ENCODE peak calls at places on chromosome 16, in ten cellular contexts. V, S, E, P, K, J, X, M, L and W are unnamed samples.

GRCh38 chr16:73025111-73025505 is 22.8 kb downstream of the ZFHX3 start:
- DNase-seq in E (no peak), K (no peak), P (peak), J (peak), M (peak), V (no peak), S (no peak), L (no peak), X (no peak), W (no peak)

GRCh38 chr16:582614-583331 is 7.1 kb upstream of the RAB40C start:
- DNase-seq in K (no peak), S (no peak), E (no peak), J (peak), V (no peak), M (no peak), L (no peak), X (no peak), P (no peak), W (no peak)

GRCh38 chr16:977096-977701 is 4.4 kb upstream of the SOX8 start:
- DNase-seq in J (no peak), K (no peak), L (no peak), X (no peak), E (peak), V (peak), M (no peak), S (no peak), P (no peak), W (no peak)

GRCh38 chr16:85978291-85978775 is 79.4 kb downstream of the IRF8 start:
- DNase-seq in P (no peak), M (no peak), S (no peak), L (no peak), K (no peak), X (no peak), E (no peak), V (no peak), J (no peak), W (no peak)

GRCh38 chr16:28108590-28109247 is 45.2 kb upstream of the GSG1L start:
- DNase-seq in L (no peak), J (no peak), X (no peak), K (no peak), P (no peak), V (no peak), M (no peak), S (no peak), E (no peak), W (no peak)

GRCh38 chr16:46731691-46732555 is 16.2 kb downstream of the MYLK3 start:
- DNase-seq in J (no peak), L (no peak), V (no peak), M (peak), K (no peak), X (no peak), E (no peak), S (no peak), P (peak), W (no peak)

GRCh38 chr16:24993722-24994686 is 21.2 kb downstream of the ARHGAP17 start:
- DNase-seq in L (peak), K (no peak), S (no peak), V (no peak), P (no peak), M (no peak), J (no peak), E (no peak), X (peak), W (no peak)

GRCh38 chr16:85334718-85335583 is 222.7 kb upstream of the CIBAR2 start:
- DNase-seq in X (peak), M (no peak), L (no peak), S (peak), E (no peak), P (no peak), K (no peak), J (peak), V (no peak), W (no peak)

GRCh38 chr16:29023279-29024278 is 38.7 kb downstream of the LAT start:
- DNase-seq in M (no peak), K (no peak), E (no peak), J (no peak), S (no peak), L (peak), V (no peak), X (peak), P (no peak), W (no peak)

GRCh38 chr16:910181-910580 is 60.6 kb downstream of the LMF1 start:
- DNase-seq in K (no peak), V (no peak), E (no peak), M (no peak), L (no peak), P (no peak), X (no peak), S (no peak), J (no peak), W (no peak)

GRCh38 chr16:63461248-63461841 is 1425.1 kb upstream of the CDH8 start:
- DNase-seq in M (no peak), K (no peak), J (peak), P (no peak), X (peak), V (no peak), E (no peak), L (peak), S (peak), W (peak)

GRCh38 chr16:19716183-19716582 is 1.8 kb downstream of the KNOP1 start:
- DNase-seq in X (peak), P (no peak), L (no peak), K (no peak), M (no peak), V (no peak), J (no peak), E (no peak), S (no peak), W (no peak)

GRCh38 chr16:85151603-85152413 is 39.5 kb upstream of the CIBAR2 start:
- DNase-seq in M (peak), K (no peak), S (no peak), X (peak), J (no peak), E (peak), V (peak), P (peak), L (peak), W (no peak)

GRCh38 chr16:66389256-66390175 is 23.0 kb downstream of the CDH5 start:
- DNase-seq in P (no peak), J (peak), M (no peak), E (no peak), K (no peak), X (no peak), S (no peak), V (no peak), L (no peak), W (no peak)

GRCh38 chr16:86778978-86779377 is 200.6 kb downstream of the FOXL1 start:
- DNase-seq in K (no peak), M (no peak), E (no peak), V (no peak), J (no peak), L (no peak), X (no peak), P (no peak), S (no peak), W (no peak)

GRCh38 chr16:24701521-24701951 is 27.9 kb upstream of the TNRC6A start:
- DNase-seq in P (no peak), K (no peak), M (no peak), E (no peak), L (no peak), J (no peak), X (peak), V (no peak), S (no peak), W (no peak)

GRCh38 chr16:49881890-49882289 is 26.0 kb upstream of the ZNF423 start:
- DNase-seq in M (no peak), V (no peak), E (no peak), K (no peak), X (no peak), L (no peak), S (no peak), J (no peak), P (no peak), W (no peak)

GRCh38 chr16:19008770-19009169 is 25.0 kb downstream of the TMC7 start:
- DNase-seq in M (no peak), L (no peak), S (no peak), K (no peak), X (no peak), V (no peak), E (no peak), J (no peak), P (no peak), W (no peak)

GRCh38 chr16:29806641-29807425 is 504 bp downstream of the MAZ start:
- DNase-seq in X (peak), S (peak), J (peak), M (peak), E (no peak), V (no peak), L (no peak), K (no peak), P (peak), W (peak)

GRCh38 chr16:2719328-2720062 is 529 bp downstream of the PRSS27 start:
- DNase-seq in M (no peak), K (peak), X (peak), L (no peak), E (no peak), J (no peak), P (peak), V (no peak), S (no peak), W (peak)

GRCh38 chr16:83727018-83727417 is 80.8 kb upstream of the HSBP1 start:
- DNase-seq in S (no peak), J (no peak), X (no peak), V (no peak), E (no peak), L (peak), K (no peak), M (no peak), P (no peak), W (no peak)

GRCh38 chr16:59385953-59386352 is 651.8 kb upstream of the GOT2 start:
- DNase-seq in V (no peak), S (no peak), J (no peak), K (no peak), P (no peak), X (peak), E (no peak), M (no peak), L (peak), W (no peak)

GRCh38 chr16:84308120-84308519 is 13.4 kb downstream of the WFDC1 start:
- DNase-seq in P (peak), E (no peak), K (no peak), S (peak), L (no peak), M (peak), X (peak), V (no peak), J (peak), W (peak)

GRCh38 chr16:89096768-89097527 is 3.3 kb downstream of the ACSF3 start:
- DNase-seq in P (no peak), K (no peak), L (no peak), J (no peak), V (no peak), E (no peak), S (no peak), X (no peak), M (no peak), W (no peak)

GRCh38 chr16:5938607-5939006 is 841.0 kb upstream of the EEF2KMT start:
- DNase-seq in L (no peak), V (no peak), S (no peak), M (no peak), X (no peak), J (no peak), E (no peak), K (no peak), P (no peak), W (no peak)

GRCh38 chr16:87576191-87576590 is 26.1 kb upstream of the JPH3 start:
- DNase-seq in K (no peak), E (no peak), V (no peak), X (no peak), M (no peak), J (peak), P (no peak), L (no peak), S (no peak), W (no peak)

GRCh38 chr16:23132921-23133532 is 16.2 kb downstream of the USP31 start:
- DNase-seq in J (no peak), M (peak), K (no peak), S (no peak), P (peak), L (no peak), E (no peak), X (no peak), V (no peak), W (no peak)

GRCh38 chr16:55494994-55495421 is 13.9 kb upstream of the LPCAT2 start:
- DNase-seq in X (peak), P (no peak), E (no peak), S (peak), L (peak), M (peak), K (peak), V (no peak), J (peak), W (peak)

GRCh38 chr16:70433456-70434103 is 5.3 kb downstream of the ST3GAL2 start:
- DNase-seq in K (peak), S (no peak), X (peak), P (peak), J (no peak), M (peak), V (no peak), L (peak), E (no peak), W (no peak)

GRCh38 chr16:28181557-28181914 is 30.2 kb downstream of the XPO6 start:
- DNase-seq in J (peak), P (no peak), V (no peak), K (peak), S (no peak), L (peak), X (peak), E (no peak), M (peak), W (no peak)

GRCh38 chr16:2912330-2913199 is 834 bp downstream of the FLYWCH1 start:
- DNase-seq in M (peak), V (no peak), S (peak), E (no peak), P (no peak), J (peak), X (peak), K (no peak), L (peak), W (no peak)

GRCh38 chr16:23435500-23435899 is 17.5 kb downstream of the COG7 start:
- DNase-seq in J (peak), K (peak), S (peak), E (peak), X (peak), V (peak), L (peak), M (peak), P (peak), W (peak)

GRCh38 chr16:49121636-49122035 is 160.0 kb downstream of the CBLN1 start:
- DNase-seq in K (no peak), V (no peak), P (no peak), M (no peak), J (no peak), X (no peak), E (no peak), S (no peak), L (no peak), W (no peak)

GRCh38 chr16:57981636-57982035 is 10.7 kb upstream of the CNGB1 start:
- DNase-seq in P (no peak), V (no peak), S (no peak), K (no peak), E (no peak), X (no peak), M (no peak), L (no peak), J (no peak), W (no peak)

GRCh38 chr16:57982345-57982744 is 11.4 kb upstream of the CNGB1 start:
- DNase-seq in X (no peak), P (no peak), K (no peak), M (no peak), J (no peak), V (no peak), E (no peak), L (no peak), S (no peak), W (no peak)

GRCh38 chr16:57979006-57979585 is 8.2 kb upstream of the CNGB1 start:
- DNase-seq in J (no peak), E (no peak), S (no peak), X (no peak), P (no peak), V (no peak), L (no peak), M (no peak), K (no peak), W (peak)

GRCh38 chr16:57976331-57976796 is 5.4 kb upstream of the CNGB1 start:
- DNase-seq in X (no peak), P (no peak), E (peak), L (no peak), K (no peak), M (no peak), J (no peak), S (no peak), V (no peak), W (no peak)

GRCh38 chr16:57977418-57978069 is 6.6 kb upstream of the CNGB1 start:
- DNase-seq in J (no peak), M (no peak), K (no peak), V (no peak), P (no peak), L (no peak), X (no peak), S (no peak), E (no peak), W (peak)
- TF ChIP-seq CTCF in J (peak), M (no peak), K (no peak), V (no peak), P (no peak), L (no peak), X (no peak), S (no peak), E (no peak), W (peak)

DNA sequence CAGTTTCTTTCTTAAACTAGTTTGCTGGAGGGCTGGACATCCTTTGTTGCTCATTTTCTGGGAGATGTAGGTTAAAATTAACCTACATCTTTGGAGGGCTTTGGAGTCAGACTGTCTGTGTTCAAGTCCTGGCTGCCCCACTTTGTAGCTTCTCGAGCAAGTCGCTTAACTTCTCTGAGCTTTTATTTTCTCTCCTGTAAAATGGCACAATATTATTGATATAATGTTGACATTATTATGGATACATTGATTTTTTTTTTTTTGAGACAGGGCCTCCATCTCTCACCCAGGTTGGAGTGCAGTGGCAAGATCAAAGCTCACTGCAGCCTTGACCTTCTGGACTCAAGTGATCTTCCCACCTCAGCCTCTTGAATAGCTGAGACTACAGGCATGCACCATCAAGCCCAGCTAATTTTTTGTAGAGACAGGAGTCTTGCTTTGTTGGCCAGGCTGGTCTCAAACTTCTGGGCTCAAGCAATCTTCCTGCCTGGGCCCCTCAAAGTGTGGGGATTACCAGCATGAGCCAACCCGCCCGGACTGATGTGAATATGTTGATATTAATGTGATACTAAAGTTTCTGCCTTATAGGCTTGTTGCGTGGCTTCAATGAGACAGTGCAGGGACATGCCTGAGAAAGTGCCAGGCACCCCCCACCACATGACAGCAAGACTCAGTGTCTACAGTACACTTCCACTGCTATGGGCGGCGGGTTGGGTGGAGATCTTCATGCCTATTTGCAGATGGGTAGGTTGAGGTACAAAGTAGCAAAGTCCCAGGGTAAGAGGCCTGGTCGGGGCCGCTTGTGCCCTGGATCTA is 31.6 kb upstream of the RMI2 start:
- DNase-seq in X (no peak), J (no peak), V (no peak), S (no peak), E (no peak), L (no peak), K (no peak), P (no peak), M (no peak), W (no peak)
- H3K4me3 ChIP-seq in X (no peak), J (no peak), V (no peak), S (no peak), E (no peak), L (no peak), K (no peak), P (no peak), M (no peak), W (no peak)

DNA sequence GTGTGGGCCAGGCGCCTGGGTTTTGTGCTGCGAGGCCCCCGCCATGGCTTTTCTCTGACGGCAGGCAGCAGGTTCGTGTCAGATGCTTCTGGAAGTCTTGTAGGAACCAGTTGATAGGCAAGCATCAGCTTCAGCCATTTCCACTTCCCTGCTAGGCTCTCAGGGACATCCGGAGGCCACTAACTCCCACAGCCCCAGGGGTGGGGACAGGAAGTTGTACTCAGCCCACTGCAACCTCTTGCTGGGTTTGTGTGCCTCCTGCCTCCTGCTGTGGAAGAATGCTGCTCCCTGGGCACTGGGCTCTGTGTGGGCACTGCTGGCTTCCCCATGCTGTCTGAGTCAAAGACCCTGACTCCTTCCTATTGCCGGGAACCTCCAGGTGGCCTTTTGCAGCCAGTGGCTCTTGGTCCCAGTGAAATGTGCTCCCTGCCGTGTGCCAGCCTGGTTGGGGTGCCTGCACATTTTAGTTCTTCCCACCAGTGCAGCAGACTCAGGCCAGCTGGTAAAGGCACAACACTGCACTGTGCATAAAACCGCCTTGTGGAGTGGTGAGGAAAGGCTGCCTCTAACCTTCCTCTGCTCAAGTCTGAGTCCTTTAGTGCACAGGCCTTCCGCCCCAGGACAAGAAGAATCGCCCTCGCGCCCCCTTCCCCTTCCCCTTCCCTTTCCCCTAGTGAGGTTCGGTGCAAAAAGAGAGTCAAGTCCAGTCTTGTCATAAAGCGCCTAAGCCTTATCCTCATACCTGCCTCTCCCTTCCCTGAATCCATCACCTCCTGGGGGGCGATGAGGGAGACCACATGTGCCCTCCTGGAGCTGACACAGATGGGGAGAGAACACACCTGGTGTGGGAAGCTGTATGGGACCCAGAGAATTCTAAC is 16.6 kb downstream of the LDHD start:
- DNase-seq in K (no peak), L (no peak), X (no peak), V (no peak), M (peak), P (no peak), S (no peak), J (peak), E (no peak), W (no peak)
- H3K27ac ChIP-seq in K (peak), L (no peak), X (no peak), V (no peak), M (peak), P (peak), S (no peak), J (peak), E (no peak), W (peak)

GRCh38 chr16:11020388-11020787 is 76.0 kb downstream of the CLEC16A start:
- DNase-seq in V (no peak), P (no peak), J (no peak), X (no peak), E (no peak), L (no peak), K (no peak), M (no peak), S (no peak), W (no peak)

GRCh38 chr16:11016993-11017392 is 72.6 kb downstream of the CLEC16A start:
- DNase-seq in J (no peak), X (peak), V (no peak), K (peak), S (no peak), P (peak), E (no peak), L (peak), M (no peak), W (no peak)

GRCh38 chr16:11016524-11016988 is 72.2 kb downstream of the CLEC16A start:
- DNase-seq in P (no peak), J (no peak), K (no peak), E (no peak), X (peak), M (no peak), V (no peak), S (no peak), L (no peak), W (no peak)

GRCh38 chr16:11015607-11016006 is 71.2 kb downstream of the CLEC16A start:
- DNase-seq in S (no peak), P (no peak), X (no peak), E (no peak), K (no peak), M (no peak), L (no peak), J (no peak), V (no peak), W (no peak)

GRCh38 chr16:11017499-11017898 is 73.1 kb downstream of the CLEC16A start:
- DNase-seq in V (no peak), J (no peak), P (no peak), S (no peak), L (no peak), E (no peak), X (no peak), K (no peak), M (no peak), W (no peak)
- TF ChIP-seq CTCF in V (no peak), J (no peak), P (no peak), S (no peak), L (no peak), E (no peak), X (no peak), K (no peak), M (no peak), W (no peak)